ENCODE peak calls at places on chromosomes 2 and 18, in five cellular contexts. One of them, this sample, is unnamed. For H3K4me1, the result is how much of the 10 kb centered on the place peaks cover.

GRCh38 chr2:11103984-11104793 is 51.1 kb upstream of the SLC66A3 start:
- DNase-seq in cardiac muscle cell: no peak
- DNase-seq in Caco-2: no peak
- DNase-seq in mucosa of descending colon: no peak
- DNase-seq in astrocyte: no peak
- DNase-seq in this sample: no peak

GRCh38 chr2:38032946-38033345 is 43.0 kb downstream of the CYP1B1 start:
- DNase-seq in Caco-2: no peak
- DNase-seq in cardiac muscle cell: no peak
- DNase-seq in astrocyte: no peak
- DNase-seq in mucosa of descending colon: no peak
- DNase-seq in this sample: no peak

GRCh38 chr2:10408649-10409579 is 39.2 kb downstream of the ODC1 start:
- DNase-seq in astrocyte: peak
- DNase-seq in cardiac muscle cell: peak
- DNase-seq in mucosa of descending colon: peak
- DNase-seq in Caco-2: peak
- DNase-seq in this sample: peak

GRCh38 chr2:44342854-44343253 is 18.4 kb downstream of the PREPL start:
- DNase-seq in astrocyte: no peak
- DNase-seq in Caco-2: no peak
- DNase-seq in cardiac muscle cell: peak
- DNase-seq in mucosa of descending colon: no peak
- DNase-seq in this sample: peak

GRCh38 chr2:68749345-68749744 is 14.7 kb downstream of the ARHGAP25 start:
- DNase-seq in cardiac muscle cell: no peak
- DNase-seq in Caco-2: no peak
- DNase-seq in mucosa of descending colon: no peak
- DNase-seq in astrocyte: no peak
- DNase-seq in this sample: no peak

GRCh38 chr2:28496781-28497180 is 921 bp downstream of the PLB1 start:
- DNase-seq in astrocyte: no peak
- DNase-seq in mucosa of descending colon: no peak
- DNase-seq in Caco-2: no peak
- DNase-seq in cardiac muscle cell: no peak
- DNase-seq in this sample: no peak

GRCh38 chr18:24514439-24514838 is 54.0 kb downstream of the HRH4 start:
- DNase-seq in Caco-2: no peak
- DNase-seq in astrocyte: peak
- DNase-seq in cardiac muscle cell: peak
- DNase-seq in mucosa of descending colon: no peak
- DNase-seq in this sample: peak

GRCh38 chr2:125588780-125589179 is 1067.2 kb upstream of the GYPC start:
- DNase-seq in mucosa of descending colon: no peak
- DNase-seq in Caco-2: no peak
- DNase-seq in cardiac muscle cell: no peak
- DNase-seq in astrocyte: no peak
- DNase-seq in this sample: no peak

GRCh38 chr2:174730530-174731018 is 33.7 kb downstream of the CHRNA1 start:
- DNase-seq in Caco-2: no peak
- DNase-seq in astrocyte: no peak
- DNase-seq in cardiac muscle cell: no peak
- DNase-seq in mucosa of descending colon: no peak
- DNase-seq in this sample: no peak

GRCh38 chr2:230680463-230681195 is 32.0 kb upstream of the CAB39 start:
- DNase-seq in cardiac muscle cell: no peak
- DNase-seq in Caco-2: no peak
- DNase-seq in astrocyte: peak
- DNase-seq in mucosa of descending colon: no peak
- DNase-seq in this sample: no peak

GRCh38 chr2:20439193-20439475 is 7.7 kb upstream of the RHOB start:
- DNase-seq in mucosa of descending colon: no peak
- DNase-seq in Caco-2: no peak
- DNase-seq in cardiac muscle cell: peak
- DNase-seq in astrocyte: no peak
- DNase-seq in this sample: no peak

GRCh38 chr18:79392226-79392625 is 3.5 kb upstream of the NFATC1 start:
- DNase-seq in astrocyte: no peak
- DNase-seq in cardiac muscle cell: no peak
- DNase-seq in Caco-2: no peak
- DNase-seq in mucosa of descending colon: no peak
- DNase-seq in this sample: no peak

GRCh38 chr2:234949762-234950434 is 1.9 kb upstream of the SH3BP4 start:
- DNase-seq in mucosa of descending colon: no peak
- DNase-seq in astrocyte: peak
- DNase-seq in Caco-2: no peak
- DNase-seq in cardiac muscle cell: peak
- DNase-seq in this sample: no peak

GRCh38 chr2:101307503-101307902 is 998 bp downstream of the RNF149 start:
- DNase-seq in mucosa of descending colon: peak
- DNase-seq in Caco-2: no peak
- DNase-seq in astrocyte: no peak
- DNase-seq in cardiac muscle cell: peak
- DNase-seq in this sample: no peak

GRCh38 chr2:99183025-99183424 is 2.0 kb downstream of the MRPL30 start:
- DNase-seq in astrocyte: no peak
- DNase-seq in mucosa of descending colon: no peak
- DNase-seq in Caco-2: peak
- DNase-seq in cardiac muscle cell: peak
- DNase-seq in this sample: no peak

GRCh38 chr2:236334122-236334876 is 70.1 kb upstream of the ASB18 start:
- DNase-seq in Caco-2: no peak
- DNase-seq in cardiac muscle cell: no peak
- DNase-seq in mucosa of descending colon: no peak
- DNase-seq in astrocyte: no peak
- DNase-seq in this sample: no peak

GRCh38 chr2:220243571-220243970 is 616.1 kb downstream of the SLC4A3 start:
- DNase-seq in Caco-2: no peak
- DNase-seq in mucosa of descending colon: no peak
- DNase-seq in cardiac muscle cell: peak
- DNase-seq in astrocyte: peak
- DNase-seq in this sample: no peak

GRCh38 chr2:158781562-158781961 is 13.6 kb upstream of the DAPL1 start:
- DNase-seq in Caco-2: peak
- DNase-seq in astrocyte: peak
- DNase-seq in cardiac muscle cell: peak
- DNase-seq in mucosa of descending colon: no peak
- DNase-seq in this sample: peak

GRCh38 chr2:80889009-80889408 is 584.5 kb upstream of the LRRTM1 start:
- DNase-seq in mucosa of descending colon: no peak
- DNase-seq in cardiac muscle cell: no peak
- DNase-seq in astrocyte: no peak
- DNase-seq in Caco-2: no peak
- DNase-seq in this sample: no peak

GRCh38 chr2:180495606-180496005 is 484.8 kb upstream of the UBE2E3 start:
- DNase-seq in mucosa of descending colon: no peak
- DNase-seq in Caco-2: no peak
- DNase-seq in cardiac muscle cell: peak
- DNase-seq in astrocyte: peak
- DNase-seq in this sample: no peak

GRCh38 chr18:11989174-11989573 is 7.9 kb downstream of the IMPA2 start:
- DNase-seq in Caco-2: no peak
- DNase-seq in cardiac muscle cell: no peak
- DNase-seq in astrocyte: no peak
- DNase-seq in mucosa of descending colon: peak
- DNase-seq in this sample: no peak

GRCh38 chr2:150425121-150425559 is 62.3 kb downstream of the RND3 start:
- DNase-seq in cardiac muscle cell: peak
- DNase-seq in mucosa of descending colon: no peak
- DNase-seq in astrocyte: peak
- DNase-seq in Caco-2: no peak
- DNase-seq in this sample: peak

GRCh38 chr2:182280128-182280527 is 146.7 kb downstream of the PDE1A start:
- DNase-seq in cardiac muscle cell: peak
- DNase-seq in astrocyte: peak
- DNase-seq in mucosa of descending colon: no peak
- DNase-seq in Caco-2: no peak
- DNase-seq in this sample: no peak

GRCh38 chr2:162379719-162380580 is 36.0 kb downstream of the GCA start:
- DNase-seq in Caco-2: no peak
- DNase-seq in cardiac muscle cell: peak
- DNase-seq in mucosa of descending colon: no peak
- DNase-seq in astrocyte: no peak
- DNase-seq in this sample: peak

GRCh38 chr2:67221266-67221665 is 175.9 kb upstream of the ETAA1 start:
- DNase-seq in astrocyte: no peak
- DNase-seq in Caco-2: no peak
- DNase-seq in mucosa of descending colon: no peak
- DNase-seq in cardiac muscle cell: no peak
- DNase-seq in this sample: no peak

GRCh38 chr2:18545384-18545783 is 15.1 kb downstream of the RDH14 start:
- DNase-seq in mucosa of descending colon: no peak
- DNase-seq in astrocyte: peak
- DNase-seq in Caco-2: no peak
- DNase-seq in cardiac muscle cell: no peak
- DNase-seq in this sample: no peak

GRCh38 chr2:75543446-75543845 is 17.3 kb downstream of the EVA1A start:
- DNase-seq in astrocyte: no peak
- DNase-seq in Caco-2: no peak
- DNase-seq in cardiac muscle cell: no peak
- DNase-seq in mucosa of descending colon: no peak
- DNase-seq in this sample: no peak

GRCh38 chr2:39227628-39228412 is 15.9 kb downstream of the CDKL4 start:
- DNase-seq in mucosa of descending colon: peak
- DNase-seq in Caco-2: peak
- DNase-seq in astrocyte: peak
- DNase-seq in cardiac muscle cell: peak
- DNase-seq in this sample: peak

GRCh38 chr2:232892843-232893242 is 22.8 kb downstream of the SNORC start:
- DNase-seq in cardiac muscle cell: no peak
- DNase-seq in Caco-2: no peak
- DNase-seq in mucosa of descending colon: no peak
- DNase-seq in astrocyte: no peak
- DNase-seq in this sample: no peak

GRCh38 chr2:2686228-2686627 is 355.2 kb upstream of the MYT1L start:
- DNase-seq in cardiac muscle cell: no peak
- DNase-seq in mucosa of descending colon: no peak
- DNase-seq in astrocyte: no peak
- DNase-seq in Caco-2: no peak
- DNase-seq in this sample: no peak

DNA sequence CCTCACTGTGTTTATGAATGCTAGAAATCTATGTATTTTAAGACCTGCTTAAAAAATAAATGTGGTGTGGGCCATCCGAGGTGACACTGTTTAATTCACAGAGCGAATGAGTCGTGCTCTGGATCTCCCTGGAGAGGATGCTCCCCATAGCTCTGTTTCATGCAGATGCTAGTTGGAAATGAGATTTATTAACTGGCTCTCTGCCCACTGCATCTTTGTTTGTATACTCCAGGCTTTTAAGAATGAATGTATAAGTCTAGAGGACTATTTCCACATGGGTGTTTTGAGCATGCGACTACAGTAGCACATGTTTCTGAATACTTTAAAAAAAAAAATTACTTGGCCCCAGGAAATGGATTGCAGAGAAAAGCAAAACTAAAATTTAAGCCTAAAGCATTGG is 3.9 kb downstream of the MAPRE2 start:
- DNase-seq in astrocyte: no peak
- DNase-seq in Caco-2: no peak
- DNase-seq in mucosa of descending colon: no peak
- DNase-seq in cardiac muscle cell: peak
- DNase-seq in this sample: no peak
- H3K4me1 ChIP-seq in astrocyte: under half
- H3K4me1 ChIP-seq in Caco-2: under half
- H3K4me1 ChIP-seq in mucosa of descending colon: under half
- H3K4me1 ChIP-seq in cardiac muscle cell: under half
- H3K4me1 ChIP-seq in this sample: under half

GRCh38 chr2:207926133-207927076 is 98.9 kb downstream of the PLEKHM3 start:
- DNase-seq in astrocyte: peak
- DNase-seq in Caco-2: no peak
- DNase-seq in mucosa of descending colon: no peak
- DNase-seq in cardiac muscle cell: peak
- DNase-seq in this sample: no peak
- H3K4me3 ChIP-seq in astrocyte: no peak
- H3K4me3 ChIP-seq in Caco-2: no peak
- H3K4me3 ChIP-seq in mucosa of descending colon: no peak
- H3K4me3 ChIP-seq in cardiac muscle cell: no peak
- H3K4me3 ChIP-seq in this sample: no peak

GRCh38 chr2:138236142-138236541 is 265.4 kb upstream of the SPOPL start:
- DNase-seq in Caco-2: no peak
- DNase-seq in mucosa of descending colon: no peak
- DNase-seq in cardiac muscle cell: no peak
- DNase-seq in astrocyte: no peak
- DNase-seq in this sample: no peak

GRCh38 chr2:138238908-138239307 is 262.7 kb upstream of the SPOPL start:
- DNase-seq in Caco-2: no peak
- DNase-seq in astrocyte: no peak
- DNase-seq in cardiac muscle cell: no peak
- DNase-seq in mucosa of descending colon: no peak
- DNase-seq in this sample: no peak

GRCh38 chr2:138237657-138238384 is 263.7 kb upstream of the SPOPL start:
- DNase-seq in cardiac muscle cell: peak
- DNase-seq in Caco-2: no peak
- DNase-seq in mucosa of descending colon: no peak
- DNase-seq in astrocyte: no peak
- DNase-seq in this sample: no peak

GRCh38 chr2:138235041-138235440 is 266.5 kb upstream of the SPOPL start:
- DNase-seq in mucosa of descending colon: no peak
- DNase-seq in cardiac muscle cell: no peak
- DNase-seq in astrocyte: no peak
- DNase-seq in Caco-2: no peak
- DNase-seq in this sample: no peak

DNA sequence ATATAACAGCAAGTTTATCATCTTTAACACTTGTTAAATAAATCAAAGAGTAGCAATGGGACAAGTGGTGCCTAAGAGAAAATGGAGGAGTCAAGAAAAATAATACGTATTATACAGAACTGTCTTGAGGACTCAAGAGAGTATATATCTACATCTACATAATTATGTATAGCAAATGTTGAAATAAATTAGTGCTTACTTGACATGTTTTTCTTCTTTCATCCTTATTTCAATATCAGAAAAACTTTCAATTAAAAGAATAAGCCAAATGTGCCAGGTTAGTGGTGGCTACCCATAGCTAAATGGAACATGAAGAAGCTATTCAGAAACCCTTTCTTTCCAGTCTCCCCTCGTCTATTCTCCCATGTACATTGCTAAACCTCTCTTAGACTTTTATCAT is 267.3 kb upstream of the SPOPL start:
- DNase-seq in mucosa of descending colon: no peak
- DNase-seq in cardiac muscle cell: no peak
- DNase-seq in astrocyte: no peak
- DNase-seq in Caco-2: no peak
- DNase-seq in this sample: no peak
- H3K4me1 ChIP-seq in mucosa of descending colon: under half
- H3K4me1 ChIP-seq in cardiac muscle cell: under half
- H3K4me1 ChIP-seq in astrocyte: under half
- H3K4me1 ChIP-seq in Caco-2: under half
- H3K4me1 ChIP-seq in this sample: under half

DNA sequence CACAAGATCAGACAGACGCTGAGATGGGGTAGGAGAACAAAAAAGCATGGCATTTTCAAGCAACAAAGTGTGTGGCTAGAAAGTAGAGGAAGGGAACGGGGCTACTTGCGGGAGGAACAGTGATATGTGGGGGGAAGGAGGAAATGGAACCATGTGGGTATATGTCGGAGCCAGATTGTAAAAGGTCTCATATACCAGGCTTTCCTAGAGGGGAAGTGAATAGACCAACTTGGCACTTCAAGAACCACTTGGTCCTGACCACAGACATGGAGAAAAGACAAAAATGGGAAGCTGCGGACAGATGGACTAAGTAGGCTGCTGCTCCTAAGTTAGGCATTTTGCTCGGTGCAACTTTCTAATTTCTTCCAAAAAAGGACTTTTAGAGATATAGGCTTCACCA is 196.0 kb downstream of the DCC start:
- DNase-seq in Caco-2: no peak
- DNase-seq in mucosa of descending colon: no peak
- DNase-seq in cardiac muscle cell: no peak
- DNase-seq in astrocyte: no peak
- DNase-seq in this sample: no peak
- H3K4me3 ChIP-seq in Caco-2: no peak
- H3K4me3 ChIP-seq in mucosa of descending colon: no peak
- H3K4me3 ChIP-seq in cardiac muscle cell: no peak
- H3K4me3 ChIP-seq in astrocyte: no peak
- H3K4me3 ChIP-seq in this sample: no peak

This sample was measured in small intestine.